ENCODE peak calls at places on chromosome 20, in ten cellular contexts. One of them, this sample, is unnamed.
A peak's percentile ranks its signal among the peaks of the same experiment; 100 is the strongest.

GRCh38 chr20:31845300-31845863 is at the start of gene FOXS1:
- DNase-seq in cerebellum: peak; percentile 53
- DNase-seq in stimulated activated CD4-positive, alpha-beta T cell treated with anti-CD3 and anti-CD28 coated beads, Interleukin-4, amount 100 ng/mL, for 48 hours: no peak
- DNase-seq in lung: no peak
- DNase-seq in fibroblast of lung: no peak
- DNase-seq in NCI-H446 treated with DMSO at 0.1 percent for 48 hours: no peak
- DNase-seq in OCI-M1: no peak
- DNase-seq in RPMI7951: no peak
- DNase-seq in NCI-H2081 treated with DMSO at 0.1 percent for 48 hours: no peak
- DNase-seq in amniotic stem cell: no peak
- DNase-seq in this sample: peak; percentile 57

GRCh38 chr20:32908334-32909292 is 49.9 kb downstream of the EFCAB8 start:
- DNase-seq in NCI-H2081 treated with DMSO at 0.1 percent for 48 hours: no peak
- DNase-seq in fibroblast of lung: no peak
- DNase-seq in stimulated activated CD4-positive, alpha-beta T cell treated with anti-CD3 and anti-CD28 coated beads, Interleukin-4, amount 100 ng/mL, for 48 hours: no peak
- DNase-seq in cerebellum: no peak
- DNase-seq in OCI-M1: no peak
- DNase-seq in RPMI7951: no peak
- DNase-seq in lung: no peak
- DNase-seq in NCI-H446 treated with DMSO at 0.1 percent for 48 hours: no peak
- DNase-seq in amniotic stem cell: no peak
- DNase-seq in this sample: no peak

GRCh38 chr20:23245553-23246128 is 105.0 kb upstream of the NXT1 start:
- DNase-seq in stimulated activated CD4-positive, alpha-beta T cell treated with anti-CD3 and anti-CD28 coated beads, Interleukin-4, amount 100 ng/mL, for 48 hours: no peak
- DNase-seq in lung: peak; percentile 67
- DNase-seq in NCI-H2081 treated with DMSO at 0.1 percent for 48 hours: no peak
- DNase-seq in fibroblast of lung: peak; percentile 38
- DNase-seq in RPMI7951: peak; percentile 55
- DNase-seq in NCI-H446 treated with DMSO at 0.1 percent for 48 hours: no peak
- DNase-seq in cerebellum: no peak
- DNase-seq in OCI-M1: peak; percentile 90
- DNase-seq in amniotic stem cell: peak; percentile 25
- DNase-seq in this sample: no peak

GRCh38 chr20:63059684-63060056 is 52.9 kb upstream of the BHLHE23 start:
- DNase-seq in amniotic stem cell: no peak
- DNase-seq in cerebellum: no peak
- DNase-seq in NCI-H446 treated with DMSO at 0.1 percent for 48 hours: no peak
- DNase-seq in OCI-M1: no peak
- DNase-seq in lung: no peak
- DNase-seq in RPMI7951: no peak
- DNase-seq in fibroblast of lung: no peak
- DNase-seq in stimulated activated CD4-positive, alpha-beta T cell treated with anti-CD3 and anti-CD28 coated beads, Interleukin-4, amount 100 ng/mL, for 48 hours: no peak
- DNase-seq in NCI-H2081 treated with DMSO at 0.1 percent for 48 hours: no peak
- DNase-seq in this sample: no peak

GRCh38 chr20:39268566-39268965 is 306.4 kb downstream of the DHX35 start:
- DNase-seq in stimulated activated CD4-positive, alpha-beta T cell treated with anti-CD3 and anti-CD28 coated beads, Interleukin-4, amount 100 ng/mL, for 48 hours: no peak
- DNase-seq in cerebellum: no peak
- DNase-seq in OCI-M1: no peak
- DNase-seq in NCI-H2081 treated with DMSO at 0.1 percent for 48 hours: no peak
- DNase-seq in RPMI7951: no peak
- DNase-seq in lung: no peak
- DNase-seq in amniotic stem cell: no peak
- DNase-seq in NCI-H446 treated with DMSO at 0.1 percent for 48 hours: no peak
- DNase-seq in fibroblast of lung: no peak
- DNase-seq in this sample: no peak

GRCh38 chr20:32925481-32926196 is 66.9 kb downstream of the EFCAB8 start:
- DNase-seq in amniotic stem cell: no peak
- DNase-seq in stimulated activated CD4-positive, alpha-beta T cell treated with anti-CD3 and anti-CD28 coated beads, Interleukin-4, amount 100 ng/mL, for 48 hours: no peak
- DNase-seq in NCI-H2081 treated with DMSO at 0.1 percent for 48 hours: no peak
- DNase-seq in OCI-M1: no peak
- DNase-seq in cerebellum: no peak
- DNase-seq in lung: no peak
- DNase-seq in fibroblast of lung: no peak
- DNase-seq in RPMI7951: no peak
- DNase-seq in NCI-H446 treated with DMSO at 0.1 percent for 48 hours: no peak
- DNase-seq in this sample: no peak

GRCh38 chr20:55264825-55265224 is 740.5 kb downstream of the CBLN4 start:
- DNase-seq in RPMI7951: no peak
- DNase-seq in cerebellum: no peak
- DNase-seq in OCI-M1: no peak
- DNase-seq in amniotic stem cell: no peak
- DNase-seq in NCI-H2081 treated with DMSO at 0.1 percent for 48 hours: peak; percentile 48
- DNase-seq in fibroblast of lung: no peak
- DNase-seq in stimulated activated CD4-positive, alpha-beta T cell treated with anti-CD3 and anti-CD28 coated beads, Interleukin-4, amount 100 ng/mL, for 48 hours: no peak
- DNase-seq in NCI-H446 treated with DMSO at 0.1 percent for 48 hours: no peak
- DNase-seq in lung: no peak
- DNase-seq in this sample: no peak

GRCh38 chr20:50379049-50379990 is 130.9 kb upstream of the PTPN1 start:
- DNase-seq in RPMI7951: peak; percentile 82
- DNase-seq in stimulated activated CD4-positive, alpha-beta T cell treated with anti-CD3 and anti-CD28 coated beads, Interleukin-4, amount 100 ng/mL, for 48 hours: no peak
- DNase-seq in lung: peak; percentile 92
- DNase-seq in OCI-M1: no peak
- DNase-seq in amniotic stem cell: no peak
- DNase-seq in NCI-H446 treated with DMSO at 0.1 percent for 48 hours: no peak
- DNase-seq in NCI-H2081 treated with DMSO at 0.1 percent for 48 hours: no peak
- DNase-seq in cerebellum: peak; percentile 9
- DNase-seq in fibroblast of lung: peak; percentile 48
- DNase-seq in this sample: peak; percentile 100

GRCh38 chr20:47397652-47398301 is 41.3 kb upstream of the ZMYND8 start:
- DNase-seq in RPMI7951: no peak
- DNase-seq in OCI-M1: no peak
- DNase-seq in NCI-H446 treated with DMSO at 0.1 percent for 48 hours: peak; percentile 56
- DNase-seq in cerebellum: no peak
- DNase-seq in lung: no peak
- DNase-seq in NCI-H2081 treated with DMSO at 0.1 percent for 48 hours: no peak
- DNase-seq in fibroblast of lung: no peak
- DNase-seq in stimulated activated CD4-positive, alpha-beta T cell treated with anti-CD3 and anti-CD28 coated beads, Interleukin-4, amount 100 ng/mL, for 48 hours: no peak
- DNase-seq in amniotic stem cell: no peak
- DNase-seq in this sample: no peak